ENCODE peak calls at places on chromosomes 1 and 21, in six cellular contexts. One of them, this sample, is unnamed.

GRCh38 chr1:219958875-219959417 is 30.6 kb upstream of the SLC30A10 start:
- DNase-seq in GM23248: no peak
- DNase-seq in aorta: no peak
- DNase-seq in naive thymus-derived CD4-positive, alpha-beta T cell: no peak
- DNase-seq in CD8-positive, alpha-beta T cell: no peak
- DNase-seq in mucosa of descending colon: peak
- DNase-seq in this sample: no peak

GRCh38 chr21:41879190-41879998 is at the start of gene PRDM15:
- DNase-seq in GM23248: peak
- DNase-seq in aorta: peak
- DNase-seq in naive thymus-derived CD4-positive, alpha-beta T cell: peak
- DNase-seq in CD8-positive, alpha-beta T cell: peak
- DNase-seq in mucosa of descending colon: peak
- DNase-seq in this sample: peak

GRCh38 chr1:38121231-38121680 is 74.7 kb upstream of the POU3F1 start:
- DNase-seq in GM23248: no peak
- DNase-seq in aorta: no peak
- DNase-seq in naive thymus-derived CD4-positive, alpha-beta T cell: no peak
- DNase-seq in CD8-positive, alpha-beta T cell: no peak
- DNase-seq in mucosa of descending colon: no peak
- DNase-seq in this sample: no peak

GRCh38 chr1:77476460-77476859 is 194.6 kb downstream of the AK5 start:
- DNase-seq in GM23248: no peak
- DNase-seq in aorta: no peak
- DNase-seq in naive thymus-derived CD4-positive, alpha-beta T cell: no peak
- DNase-seq in CD8-positive, alpha-beta T cell: no peak
- DNase-seq in mucosa of descending colon: no peak
- DNase-seq in this sample: no peak

GRCh38 chr21:21002137-21002536 is 3.9 kb downstream of the NCAM2 start:
- DNase-seq in GM23248: no peak
- DNase-seq in aorta: no peak
- DNase-seq in naive thymus-derived CD4-positive, alpha-beta T cell: no peak
- DNase-seq in CD8-positive, alpha-beta T cell: no peak
- DNase-seq in mucosa of descending colon: no peak
- DNase-seq in this sample: no peak

GRCh38 chr1:8348777-8349472 is 31.0 kb downstream of the SLC45A1 start:
- DNase-seq in GM23248: peak
- DNase-seq in aorta: peak
- DNase-seq in naive thymus-derived CD4-positive, alpha-beta T cell: peak
- DNase-seq in CD8-positive, alpha-beta T cell: peak
- DNase-seq in mucosa of descending colon: peak
- DNase-seq in this sample: peak

GRCh38 chr21:44093761-44094160 is 13.4 kb upstream of the PWP2 start:
- DNase-seq in GM23248: no peak
- DNase-seq in aorta: no peak
- DNase-seq in naive thymus-derived CD4-positive, alpha-beta T cell: no peak
- DNase-seq in CD8-positive, alpha-beta T cell: no peak
- DNase-seq in mucosa of descending colon: peak
- DNase-seq in this sample: no peak

GRCh38 chr1:202227997-202228401 is 34.4 kb downstream of the LGR6 start:
- DNase-seq in GM23248: no peak
- DNase-seq in aorta: no peak
- DNase-seq in naive thymus-derived CD4-positive, alpha-beta T cell: no peak
- DNase-seq in CD8-positive, alpha-beta T cell: no peak
- DNase-seq in mucosa of descending colon: no peak
- DNase-seq in this sample: no peak

GRCh38 chr1:11062965-11063401 is 3.2 kb upstream of the SRM start:
- DNase-seq in GM23248: peak
- DNase-seq in aorta: no peak
- DNase-seq in naive thymus-derived CD4-positive, alpha-beta T cell: no peak
- DNase-seq in CD8-positive, alpha-beta T cell: no peak
- DNase-seq in mucosa of descending colon: no peak
- DNase-seq in this sample: no peak

GRCh38 chr1:203086992-203087763 is 1.4 kb upstream of the MYOG start:
- DNase-seq in GM23248: no peak
- DNase-seq in aorta: no peak
- DNase-seq in naive thymus-derived CD4-positive, alpha-beta T cell: no peak
- DNase-seq in CD8-positive, alpha-beta T cell: no peak
- DNase-seq in mucosa of descending colon: no peak
- DNase-seq in this sample: no peak

GRCh38 chr1:213429642-213430041 is 378.6 kb downstream of the RPS6KC1 start:
- DNase-seq in GM23248: no peak
- DNase-seq in aorta: no peak
- DNase-seq in naive thymus-derived CD4-positive, alpha-beta T cell: no peak
- DNase-seq in CD8-positive, alpha-beta T cell: no peak
- DNase-seq in mucosa of descending colon: no peak
- DNase-seq in this sample: no peak

GRCh38 chr1:168613689-168614655 is 37.6 kb downstream of the XCL1 start:
- DNase-seq in GM23248: no peak
- DNase-seq in aorta: no peak
- DNase-seq in naive thymus-derived CD4-positive, alpha-beta T cell: no peak
- DNase-seq in CD8-positive, alpha-beta T cell: no peak
- DNase-seq in mucosa of descending colon: no peak
- DNase-seq in this sample: no peak
- H3K4me3 ChIP-seq in GM23248: no peak
- H3K4me3 ChIP-seq in aorta: no peak
- H3K4me3 ChIP-seq in naive thymus-derived CD4-positive, alpha-beta T cell: no peak
- H3K4me3 ChIP-seq in CD8-positive, alpha-beta T cell: no peak
- H3K4me3 ChIP-seq in mucosa of descending colon: no peak
- H3K4me3 ChIP-seq in this sample: no peak

GRCh38 chr1:151704246-151704645 is 12.4 kb downstream of the CELF3 start:
- DNase-seq in GM23248: no peak
- DNase-seq in aorta: no peak
- DNase-seq in naive thymus-derived CD4-positive, alpha-beta T cell: no peak
- DNase-seq in CD8-positive, alpha-beta T cell: no peak
- DNase-seq in mucosa of descending colon: no peak
- DNase-seq in this sample: no peak

GRCh38 chr1:151702936-151703335 is 13.7 kb downstream of the CELF3 start:
- DNase-seq in GM23248: no peak
- DNase-seq in aorta: no peak
- DNase-seq in naive thymus-derived CD4-positive, alpha-beta T cell: no peak
- DNase-seq in CD8-positive, alpha-beta T cell: no peak
- DNase-seq in mucosa of descending colon: no peak
- DNase-seq in this sample: no peak

GRCh38 chr1:151705146-151705545 is 11.5 kb downstream of the CELF3 start:
- DNase-seq in GM23248: no peak
- DNase-seq in aorta: no peak
- DNase-seq in naive thymus-derived CD4-positive, alpha-beta T cell: no peak
- DNase-seq in CD8-positive, alpha-beta T cell: no peak
- DNase-seq in mucosa of descending colon: no peak
- DNase-seq in this sample: no peak

GRCh38 chr1:151705739-151706463 is 10.7 kb downstream of the CELF3 start:
- DNase-seq in GM23248: no peak
- DNase-seq in aorta: no peak
- DNase-seq in naive thymus-derived CD4-positive, alpha-beta T cell: no peak
- DNase-seq in CD8-positive, alpha-beta T cell: no peak
- DNase-seq in mucosa of descending colon: no peak
- DNase-seq in this sample: no peak

GRCh38 chr1:151703813-151704212 is 12.8 kb downstream of the CELF3 start:
- DNase-seq in GM23248: no peak
- DNase-seq in aorta: no peak
- DNase-seq in naive thymus-derived CD4-positive, alpha-beta T cell: no peak
- DNase-seq in CD8-positive, alpha-beta T cell: no peak
- DNase-seq in mucosa of descending colon: no peak
- DNase-seq in this sample: no peak
- H3K4me3 ChIP-seq in GM23248: no peak
- H3K4me3 ChIP-seq in aorta: no peak
- H3K4me3 ChIP-seq in naive thymus-derived CD4-positive, alpha-beta T cell: no peak
- H3K4me3 ChIP-seq in CD8-positive, alpha-beta T cell: no peak
- H3K4me3 ChIP-seq in mucosa of descending colon: no peak
- H3K4me3 ChIP-seq in this sample: no peak

GRCh38 chr1:205568469-205569361 is 63.1 kb downstream of the ELK4 start:
- DNase-seq in GM23248: peak
- DNase-seq in aorta: no peak
- DNase-seq in naive thymus-derived CD4-positive, alpha-beta T cell: no peak
- DNase-seq in CD8-positive, alpha-beta T cell: no peak
- DNase-seq in mucosa of descending colon: no peak
- DNase-seq in this sample: peak
- H3K4me3 ChIP-seq in GM23248: no peak
- H3K4me3 ChIP-seq in aorta: no peak
- H3K4me3 ChIP-seq in naive thymus-derived CD4-positive, alpha-beta T cell: no peak
- H3K4me3 ChIP-seq in CD8-positive, alpha-beta T cell: no peak
- H3K4me3 ChIP-seq in mucosa of descending colon: no peak
- H3K4me3 ChIP-seq in this sample: peak

GRCh38 chr1:156943756-156944155 is 23.3 kb downstream of the LRRC71 start:
- DNase-seq in GM23248: no peak
- DNase-seq in aorta: no peak
- DNase-seq in naive thymus-derived CD4-positive, alpha-beta T cell: no peak
- DNase-seq in CD8-positive, alpha-beta T cell: no peak
- DNase-seq in mucosa of descending colon: no peak
- DNase-seq in this sample: no peak
- H3K4me3 ChIP-seq in GM23248: no peak
- H3K4me3 ChIP-seq in aorta: no peak
- H3K4me3 ChIP-seq in naive thymus-derived CD4-positive, alpha-beta T cell: no peak
- H3K4me3 ChIP-seq in CD8-positive, alpha-beta T cell: no peak
- H3K4me3 ChIP-seq in mucosa of descending colon: no peak
- H3K4me3 ChIP-seq in this sample: no peak